ENCODE peak calls at places on chromosomes 11 and 22, in five cellular contexts. One of them, this sample, is unnamed.

GRCh38 chr11:134656861-134657540 is 245.0 kb upstream of the B3GAT1 start:
- DNase-seq in RWPE1: no peak
- DNase-seq in A549: no peak
- DNase-seq in AG04450: no peak
- DNase-seq in fibroblast of pulmonary artery: no peak
- DNase-seq in this sample: peak; percentile 13

GRCh38 chr11:89181111-89181510 is 3.4 kb downstream of the TYR start:
- DNase-seq in fibroblast of pulmonary artery: no peak
- DNase-seq in A549: no peak
- DNase-seq in RWPE1: no peak
- DNase-seq in AG04450: no peak
- DNase-seq in this sample: no peak

GRCh38 chr11:81967242-81967641 is 766.4 kb downstream of the FAM181B start:
- DNase-seq in RWPE1: no peak
- DNase-seq in A549: no peak
- DNase-seq in fibroblast of pulmonary artery: peak; percentile 5
- DNase-seq in AG04450: no peak
- DNase-seq in this sample: no peak

GRCh38 chr22:25478573-25478972 is 85.9 kb upstream of the GRK3 start:
- DNase-seq in RWPE1: no peak
- DNase-seq in fibroblast of pulmonary artery: no peak
- DNase-seq in A549: no peak
- DNase-seq in AG04450: no peak
- DNase-seq in this sample: no peak

GRCh38 chr22:41598891-41599635 is 9.4 kb upstream of the PMM1 start:
- DNase-seq in fibroblast of pulmonary artery: no peak
- DNase-seq in RWPE1: no peak
- DNase-seq in AG04450: no peak
- DNase-seq in A549: no peak
- DNase-seq in this sample: no peak

GRCh38 chr11:19336331-19336730 is 95.6 kb upstream of the E2F8 start:
- DNase-seq in AG04450: no peak
- DNase-seq in fibroblast of pulmonary artery: no peak
- DNase-seq in RWPE1: no peak
- DNase-seq in A549: no peak
- DNase-seq in this sample: no peak

GRCh38 chr11:26285593-26285992 is 46.3 kb upstream of the ANO3 start:
- DNase-seq in fibroblast of pulmonary artery: no peak
- DNase-seq in AG04450: no peak
- DNase-seq in A549: no peak
- DNase-seq in RWPE1: no peak
- DNase-seq in this sample: no peak

GRCh38 chr11:121581607-121582006 is 128.8 kb upstream of the SORL1-AS1 start:
- DNase-seq in RWPE1: no peak
- DNase-seq in AG04450: no peak
- DNase-seq in A549: no peak
- DNase-seq in fibroblast of pulmonary artery: no peak
- DNase-seq in this sample: no peak

GRCh38 chr22:30555282-30556210 is 9.0 kb upstream of the SEC14L6 start:
- DNase-seq in RWPE1: no peak
- DNase-seq in A549: no peak
- DNase-seq in fibroblast of pulmonary artery: no peak
- DNase-seq in AG04450: no peak
- DNase-seq in this sample: no peak

GRCh38 chr11:63769719-63770443 is 1.3 kb upstream of the ZFTA start:
- DNase-seq in AG04450: no peak
- DNase-seq in fibroblast of pulmonary artery: no peak
- DNase-seq in RWPE1: no peak
- DNase-seq in A549: no peak
- DNase-seq in this sample: no peak

GRCh38 chr11:76107946-76108345 is 98.4 kb downstream of the WNT11 start:
- DNase-seq in fibroblast of pulmonary artery: no peak
- DNase-seq in A549: no peak
- DNase-seq in RWPE1: no peak
- DNase-seq in AG04450: no peak
- DNase-seq in this sample: no peak

GRCh38 chr22:45709004-45709739 is 37.5 kb downstream of the ATXN10 start:
- DNase-seq in RWPE1: peak; percentile 4
- DNase-seq in fibroblast of pulmonary artery: peak; percentile 54
- DNase-seq in AG04450: no peak
- DNase-seq in A549: peak; percentile 27
- DNase-seq in this sample: no peak

GRCh38 chr11:88404363-88404762 is 66.8 kb upstream of the CTSC start:
- DNase-seq in RWPE1: no peak
- DNase-seq in fibroblast of pulmonary artery: no peak
- DNase-seq in AG04450: no peak
- DNase-seq in A549: no peak
- DNase-seq in this sample: no peak

GRCh38 chr22:49968313-49968830 is 7.8 kb downstream of the PIM3 start:
- DNase-seq in RWPE1: no peak
- DNase-seq in fibroblast of pulmonary artery: no peak
- DNase-seq in AG04450: no peak
- DNase-seq in A549: no peak
- DNase-seq in this sample: peak; percentile 19

GRCh38 chr11:70578831-70579230 is 180.5 kb downstream of the CTTN start:
- DNase-seq in RWPE1: no peak
- DNase-seq in A549: no peak
- DNase-seq in fibroblast of pulmonary artery: no peak
- DNase-seq in AG04450: no peak
- DNase-seq in this sample: peak; percentile 4

DNA sequence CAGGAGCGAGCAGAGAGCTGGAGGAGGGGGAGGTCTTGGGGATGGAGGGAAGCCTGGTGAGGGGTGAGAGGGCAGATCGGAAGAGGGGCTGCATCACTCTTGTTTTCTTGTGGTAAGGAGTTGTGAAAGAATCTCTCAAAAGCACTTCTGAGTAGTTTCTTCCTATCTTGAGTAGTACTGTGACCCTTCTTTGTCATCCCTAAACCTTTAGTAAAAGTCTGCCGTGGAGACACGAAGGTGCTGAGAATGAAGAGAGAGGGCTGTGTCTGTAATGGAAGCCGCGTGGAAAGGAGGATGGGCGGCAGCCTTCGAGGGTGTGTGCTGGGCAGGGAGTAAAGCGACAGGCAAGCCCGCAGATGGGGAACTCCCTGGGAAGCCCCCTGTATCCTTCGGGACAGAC is 237.8 kb downstream of the TBC1D22A start:
- DNase-seq in RWPE1: no peak
- DNase-seq in A549: no peak
- DNase-seq in AG04450: no peak
- DNase-seq in fibroblast of pulmonary artery: no peak
- DNase-seq in this sample: no peak
- TF ChIP-seq CTCF in RWPE1: no peak
- TF ChIP-seq CTCF in A549: no peak
- TF ChIP-seq CTCF in AG04450: no peak
- TF ChIP-seq CTCF in fibroblast of pulmonary artery: no peak
- TF ChIP-seq CTCF in this sample: no peak

GRCh38 chr11:31711137-31711536 is 100.0 kb downstream of the PAX6 start:
- DNase-seq in fibroblast of pulmonary artery: no peak
- DNase-seq in A549: no peak
- DNase-seq in RWPE1: no peak
- DNase-seq in AG04450: no peak
- DNase-seq in this sample: no peak

GRCh38 chr11:31702966-31703365 is 108.2 kb downstream of the PAX6 start:
- DNase-seq in AG04450: no peak
- DNase-seq in RWPE1: no peak
- DNase-seq in A549: peak; percentile 3
- DNase-seq in fibroblast of pulmonary artery: peak; percentile 6
- DNase-seq in this sample: no peak

DNA sequence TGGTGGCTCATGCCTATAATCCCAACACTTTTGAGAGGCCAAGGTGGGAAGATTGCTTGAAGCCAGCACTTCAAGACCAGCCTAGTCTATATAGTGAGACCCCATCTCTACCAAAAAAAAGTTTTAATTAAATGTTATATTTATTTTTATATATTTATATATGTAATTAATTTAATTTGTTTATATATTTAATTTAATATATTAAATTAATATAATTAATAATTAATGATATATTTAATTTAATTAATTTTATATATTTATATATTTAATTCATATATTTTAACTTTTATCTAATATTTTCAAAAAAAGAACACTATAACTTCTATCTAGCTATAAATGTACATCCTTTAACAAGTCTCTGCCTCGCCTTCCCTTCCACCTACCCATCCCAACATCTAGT is 104.8 kb downstream of the PAX6 start:
- DNase-seq in AG04450: no peak
- DNase-seq in fibroblast of pulmonary artery: no peak
- DNase-seq in RWPE1: no peak
- DNase-seq in A549: no peak
- DNase-seq in this sample: no peak
- TF ChIP-seq CTCF in AG04450: no peak
- TF ChIP-seq CTCF in fibroblast of pulmonary artery: no peak
- TF ChIP-seq CTCF in RWPE1: no peak
- TF ChIP-seq CTCF in A549: no peak
- TF ChIP-seq CTCF in this sample: no peak

DNA sequence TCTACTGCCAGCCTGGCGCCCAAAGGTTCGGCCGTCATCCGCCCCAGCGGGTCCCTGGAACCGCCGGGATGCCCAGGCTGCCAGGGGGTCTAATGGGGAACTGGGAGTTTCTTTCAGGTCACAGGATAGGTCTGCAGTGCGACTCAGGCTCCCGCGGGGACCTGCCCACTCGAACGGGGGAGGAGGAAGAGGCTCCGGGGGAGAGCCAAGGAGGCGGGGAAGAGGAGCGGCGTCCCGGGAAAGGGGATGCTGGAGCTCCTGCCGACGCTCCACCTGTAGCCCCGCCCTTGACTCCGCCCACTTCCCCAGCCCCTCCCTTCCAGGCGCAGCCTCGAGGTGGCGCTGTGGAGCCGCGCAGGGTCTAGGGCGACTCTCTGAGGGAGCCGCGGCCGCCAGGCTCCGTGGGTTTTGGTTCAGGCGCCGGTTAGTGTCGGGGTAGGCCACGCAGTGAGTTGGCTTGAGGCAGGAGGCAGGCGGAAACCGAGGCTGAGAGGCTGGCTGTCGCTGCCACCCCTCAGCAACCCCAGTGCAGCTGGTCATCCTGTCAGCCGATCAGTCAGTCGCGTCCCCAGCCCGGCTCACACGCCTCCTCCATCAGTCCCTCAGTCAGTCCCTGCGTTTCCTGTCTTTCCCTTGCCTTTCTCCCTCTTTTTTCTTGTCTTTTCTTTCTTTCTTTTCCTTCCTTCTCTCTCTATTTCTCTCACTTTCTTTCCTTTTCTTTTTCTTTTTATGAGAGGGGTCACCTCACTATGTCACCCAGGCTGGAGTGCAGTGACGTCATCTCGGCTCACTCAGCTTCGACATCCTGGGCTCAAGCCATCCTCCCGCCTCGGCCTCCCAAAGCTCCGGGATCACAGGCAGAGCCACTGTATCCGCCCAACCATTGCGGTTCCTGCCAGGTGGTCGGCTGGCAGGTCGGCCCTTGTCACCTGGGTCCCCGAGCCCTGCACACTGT is 26.4 kb downstream of the YWHAH start:
- DNase-seq in fibroblast of pulmonary artery: peak; percentile 74
- DNase-seq in A549: peak; percentile 71
- DNase-seq in RWPE1: peak; percentile 85
- DNase-seq in AG04450: peak; percentile 7
- DNase-seq in this sample: peak; percentile 95
- TF ChIP-seq CTCF in fibroblast of pulmonary artery: peak; percentile 82
- TF ChIP-seq CTCF in A549: peak; percentile 65
- TF ChIP-seq CTCF in RWPE1: peak; percentile 91
- TF ChIP-seq CTCF in AG04450: peak; percentile 89
- TF ChIP-seq CTCF in this sample: peak; percentile 96

GRCh38 chr11:65808744-65809341 is 22.0 kb downstream of the OVOL1 start:
- DNase-seq in fibroblast of pulmonary artery: no peak
- DNase-seq in AG04450: no peak
- DNase-seq in A549: no peak
- DNase-seq in RWPE1: no peak
- DNase-seq in this sample: no peak

GRCh38 chr11:65809496-65809895 is 22.6 kb downstream of the OVOL1 start:
- DNase-seq in AG04450: no peak
- DNase-seq in RWPE1: no peak
- DNase-seq in A549: no peak
- DNase-seq in fibroblast of pulmonary artery: no peak
- DNase-seq in this sample: no peak

GRCh38 chr11:65811764-65812475 is 21.8 kb upstream of the SNX32 start:
- DNase-seq in fibroblast of pulmonary artery: peak; percentile 14
- DNase-seq in A549: no peak
- DNase-seq in AG04450: no peak
- DNase-seq in RWPE1: no peak
- DNase-seq in this sample: no peak

GRCh38 chr11:65806972-65807371 is 20.1 kb downstream of the OVOL1 start:
- DNase-seq in fibroblast of pulmonary artery: no peak
- DNase-seq in A549: no peak
- DNase-seq in AG04450: no peak
- DNase-seq in RWPE1: no peak
- DNase-seq in this sample: no peak

DNA sequence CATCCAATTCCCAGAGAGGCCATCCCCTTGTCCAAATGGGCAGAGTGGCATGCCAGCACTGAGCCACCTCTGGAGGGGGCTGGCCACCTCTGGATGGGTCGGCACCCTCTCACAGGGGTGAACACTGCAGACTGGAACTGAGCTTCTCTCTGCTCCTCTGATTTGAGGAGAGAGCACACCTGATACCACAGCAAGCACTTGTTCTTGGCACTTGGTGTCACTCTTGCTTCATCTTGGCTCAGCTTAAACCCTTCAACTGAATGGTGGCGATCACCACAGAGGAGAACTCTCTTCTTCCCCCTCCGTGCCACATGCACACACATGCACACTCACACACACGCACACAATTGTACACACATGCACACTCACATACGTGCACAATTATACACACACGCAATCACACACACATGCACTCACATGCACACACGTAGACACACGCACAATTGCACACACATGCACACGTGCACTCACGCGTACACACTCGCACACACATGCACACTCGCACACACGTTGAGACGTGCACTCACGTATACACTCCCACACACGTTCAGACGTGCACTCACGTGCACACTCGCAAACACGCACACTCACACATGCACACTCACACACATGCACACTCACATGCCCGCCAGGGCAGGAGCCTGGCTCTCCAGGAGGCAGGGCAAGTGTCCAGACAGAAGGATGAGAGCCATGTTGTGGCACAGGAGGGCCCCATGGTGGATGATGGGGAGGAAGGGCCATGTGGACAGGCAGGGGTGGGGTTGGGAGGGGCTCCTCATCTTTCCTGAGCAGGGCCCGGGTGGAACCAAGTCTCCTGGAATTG is 23.4 kb downstream of the OVOL1 start:
- DNase-seq in AG04450: no peak
- DNase-seq in A549: no peak
- DNase-seq in RWPE1: no peak
- DNase-seq in fibroblast of pulmonary artery: no peak
- DNase-seq in this sample: no peak
- TF ChIP-seq CTCF in AG04450: no peak
- TF ChIP-seq CTCF in A549: no peak
- TF ChIP-seq CTCF in RWPE1: no peak
- TF ChIP-seq CTCF in fibroblast of pulmonary artery: no peak
- TF ChIP-seq CTCF in this sample: no peak